ENCODE peak calls at places on chromosomes 12 and 14, in nine cellular contexts. A is hypothalamus; R is mesenchymal stem cell; S is CD8-positive, alpha-beta memory T cell; I is stimulated activated CD4-positive, alpha-beta T cell treated with anti-CD3 and anti-CD28 coated beads, Interleukin-2, amount 100 ng/mL, for 24 hours; B is activated naive CD4-positive, alpha-beta T cell; E is NCI-H1092 treated with DMSO at 0.1 percent for 48 hours; X is Kasumi-1; W is CMK. F is an unnamed sample.

GRCh38 chr12:109709401-109710278 is 4.0 kb upstream of the FAM222A start:
- DNase-seq in E (no peak), R (no peak), I (no peak), X (no peak), B (no peak), S (no peak), A (no peak), W (no peak), F (no peak)

GRCh38 chr14:76779221-76780057 is 18.2 kb downstream of the VASH1 start:
- DNase-seq in I (no peak), R (no peak), A (no peak), X (no peak), B (no peak), E (no peak), S (no peak), W (no peak), F (no peak)

GRCh38 chr12:66241061-66242043 is 52.3 kb downstream of the IRAK3 start:
- DNase-seq in E (no peak), W (no peak), R (peak; percentile 75), B (no peak), A (no peak), S (no peak), X (peak; percentile 72), I (no peak), F (peak; percentile 97)

GRCh38 chr12:119578112-119578511 is 15.5 kb upstream of the TMEM233 start:
- DNase-seq in S (no peak), I (no peak), W (no peak), E (no peak), A (peak; percentile 23), B (no peak), X (no peak), R (no peak), F (no peak)

GRCh38 chr14:77268989-77269595 is 1.9 kb downstream of the NGB start:
- DNase-seq in E (no peak), S (no peak), X (no peak), B (no peak), I (no peak), R (no peak), W (no peak), A (no peak), F (no peak)

GRCh38 chr14:98840511-98840910 is 431.5 kb downstream of the BCL11B start:
- DNase-seq in S (no peak), B (no peak), A (no peak), X (no peak), E (no peak), I (no peak), R (no peak), W (no peak), F (no peak)

GRCh38 chr14:101875726-101876268 is 88.6 kb upstream of the DYNC1H1 start:
- DNase-seq in I (no peak), R (peak; percentile 9), B (no peak), A (no peak), X (peak; percentile 30), S (no peak), W (no peak), E (no peak), F (no peak)

GRCh38 chr12:102249073-102249854 is 51.6 kb upstream of the PMCH start:
- DNase-seq in I (no peak), A (no peak), W (no peak), E (no peak), X (no peak), B (no peak), S (no peak), R (no peak), F (peak; percentile 37)

GRCh38 chr14:104665663-104666522 is 23.5 kb upstream of the INF2 start:
- DNase-seq in I (no peak), W (no peak), E (no peak), X (no peak), R (no peak), S (peak; percentile 44), A (peak; percentile 85), B (peak; percentile 34), F (no peak)

GRCh38 chr12:87344699-87345098 is 684.5 kb downstream of the C12orf50 start:
- DNase-seq in W (no peak), R (no peak), B (no peak), A (no peak), E (peak; percentile 1), X (peak; percentile 35), S (no peak), I (no peak), F (peak; percentile 33)

GRCh38 chr14:61025239-61026223 is 44.5 kb downstream of the SLC38A6 start:
- DNase-seq in B (no peak), I (peak; percentile 48), E (peak; percentile 83), R (peak; percentile 73), A (peak; percentile 18), W (peak; percentile 12), X (peak; percentile 83), S (peak; percentile 36), F (peak; percentile 65)

GRCh38 chr12:109033239-109034196 is 12.7 kb upstream of the SVOP start:
- DNase-seq in S (no peak), E (no peak), I (no peak), R (no peak), X (no peak), W (no peak), B (no peak), A (no peak), F (no peak)

GRCh38 chr12:18696971-18697602 is 40.7 kb downstream of the PLCZ1 start:
- DNase-seq in X (no peak), R (peak; percentile 58), A (no peak), E (no peak), S (no peak), W (no peak), B (no peak), I (no peak), F (peak; percentile 56)

GRCh38 chr12:47396902-47397663 is 308.7 kb downstream of the RPAP3 start:
- DNase-seq in W (no peak), X (no peak), E (no peak), I (peak; percentile 47), A (no peak), R (no peak), S (peak; percentile 27), B (no peak), F (no peak)

GRCh38 chr12:106086696-106087095 is 52.1 kb downstream of the NUAK1 start:
- DNase-seq in I (no peak), R (no peak), A (peak; percentile 85), W (no peak), E (no peak), S (no peak), B (no peak), X (no peak), F (no peak)

GRCh38 chr12:80938397-80938796 is 663 bp upstream of the LIN7A start:
- DNase-seq in W (no peak), R (no peak), E (no peak), X (no peak), A (no peak), I (no peak), S (no peak), B (no peak), F (no peak)

GRCh38 chr14:29663281-29663801 is 264.3 kb downstream of the PRKD1 start:
- DNase-seq in A (no peak), W (no peak), S (no peak), I (no peak), B (no peak), X (peak; percentile 31), R (no peak), E (no peak), F (peak; percentile 95)